ENCODE peak calls at places on chromosomes 1 and 21, in four cellular contexts. T is T-cell, R is IMR-90, E is AG09319. C is an unnamed sample.

GRCh38 chr1:11188381-11188780 is 774 bp upstream of the ANGPTL7 start:
- DNase-seq in E (no peak), R (no peak), T (no peak), C (no peak)

GRCh38 chr1:164592634-164593033 is 33.6 kb downstream of the PBX1 start:
- DNase-seq in T (no peak), R (no peak), E (no peak), C (no peak)

GRCh38 chr1:166479052-166479631 is 312.3 kb upstream of the FAM78B start:
- DNase-seq in E (no peak), R (peak; percentile 18), T (peak; percentile 45), C (no peak)

GRCh38 chr1:156291226-156292061 is 4.0 kb downstream of the GLMP start:
- DNase-seq in T (no peak), E (peak; percentile 50), R (peak; percentile 72), C (no peak)

GRCh38 chr1:96072021-96072420 is 649.6 kb upstream of the PTBP2 start:
- DNase-seq in T (no peak), E (no peak), R (no peak), C (no peak)

GRCh38 chr1:169697769-169698168 is 13.7 kb downstream of the SELL start:
- DNase-seq in E (no peak), T (no peak), R (no peak), C (no peak)

GRCh38 chr1:183942933-183943693 is 94.4 kb downstream of the COLGALT2 start:
- DNase-seq in E (peak; percentile 83), T (no peak), R (peak; percentile 98), C (no peak)

GRCh38 chr1:79781261-79781660 is 774.7 kb upstream of the ADGRL4 start:
- DNase-seq in T (no peak), R (peak; percentile 10), E (no peak), C (no peak)

GRCh38 chr1:152053375-152053774 is 16.6 kb upstream of the S100A11 start:
- DNase-seq in R (no peak), T (no peak), E (no peak), C (no peak)

GRCh38 chr1:53739109-53739681 is at the start of gene GLIS1:
- DNase-seq in R (peak; percentile 82), E (peak; percentile 44), T (no peak), C (no peak)

GRCh38 chr1:116474921-116475849 is 95.6 kb downstream of the CD58 start:
- DNase-seq in T (no peak), R (no peak), E (no peak), C (no peak)

GRCh38 chr1:225425211-225425786 is 2.5 kb downstream of the LBR start:
- DNase-seq in T (no peak), R (peak; percentile 48), E (no peak), C (no peak)

GRCh38 chr1:30374400-30375070 is 348.9 kb downstream of the MATN1 start:
- DNase-seq in T (no peak), R (no peak), E (no peak), C (peak; percentile 27)

GRCh38 chr1:44035726-44036408 is 4.6 kb upstream of the SLC6A9 start:
- DNase-seq in E (no peak), T (no peak), R (no peak), C (no peak)

GRCh38 chr1:2547210-2548067 is 8.7 kb upstream of the TNFRSF14 start:
- DNase-seq in T (peak; percentile 61), R (no peak), E (no peak), C (no peak)

GRCh38 chr1:16088996-16089395 is 15.5 kb upstream of the FAM131C start:
- DNase-seq in T (no peak), E (no peak), R (peak; percentile 86), C (no peak)

GRCh38 chr1:116489231-116489697 is 81.6 kb downstream of the CD58 start:
- DNase-seq in E (no peak), T (no peak), R (peak; percentile 32), C (no peak)

GRCh38 chr1:198271467-198271866 is 114.7 kb downstream of the NEK7 start:
- DNase-seq in E (no peak), R (no peak), T (no peak), C (no peak)

GRCh38 chr1:60874703-60875102 is 207.7 kb upstream of the NFIA start:
- DNase-seq in E (peak; percentile 4), T (no peak), R (peak; percentile 16), C (no peak)

GRCh38 chr1:31714442-31715096 is 10.8 kb upstream of the COL16A1 start:
- DNase-seq in R (peak; percentile 49), T (peak; percentile 33), E (no peak), C (no peak)

GRCh38 chr1:118963138-118963455 is 25.0 kb downstream of the TBX15 start:
- DNase-seq in E (no peak), R (no peak), T (no peak), C (no peak)

GRCh38 chr1:153962088-153963029 is 978 bp downstream of the SLC39A1 start:
- DNase-seq in R (peak; percentile 60), T (no peak), E (no peak), C (no peak)

GRCh38 chr1:203069028-203069804 is 16.6 kb downstream of the MYOG start:
- DNase-seq in E (no peak), R (no peak), T (no peak), C (no peak)

GRCh38 chr1:17488977-17489739 is 49.7 kb upstream of the RCC2 start:
- DNase-seq in T (no peak), R (peak; percentile 15), E (peak; percentile 30), C (no peak)

GRCh38 chr1:217403321-217403720 is 227.6 kb downstream of the GPATCH2 start:
- DNase-seq in R (no peak), T (no peak), E (no peak), C (no peak)

GRCh38 chr1:56441586-56441985 is 137.8 kb downstream of the PLPP3 start:
- DNase-seq in R (no peak), T (no peak), E (no peak), C (no peak)

GRCh38 chr21:44959376-44960091 is 19.7 kb downstream of the SLX9 start:
- DNase-seq in E (no peak), T (no peak), R (no peak), C (peak; percentile 52)

GRCh38 chr1:3522564-3523270 is 68.3 kb downstream of the ARHGEF16 start:
- DNase-seq in R (no peak), T (no peak), E (peak; percentile 69), C (no peak)

C was measured in RWPE2.